ENCODE peak calls at places on chromosomes 5 and 9, in nine cellular contexts. V is GM06990; Y is fibroblast of gingiva; N is dermis microvascular lymphatic vessel endothelial cell; Z is stimulated activated CD4-positive, alpha-beta T cell treated with anti-CD3 and anti-CD28 coated beads, Interleukin-4, amount 100 ng/mL, for 1 hour; F is right lobe of liver; C is brain microvascular endothelial cell; I is cardiac septum; J is KBM-7. Q is an unnamed sample.

GRCh38 chr5:140382866-140383265 is 18.8 kb upstream of the ANKHD1 start:
- DNase-seq in F (no peak), J (no peak), I (no peak), Y (no peak), C (no peak), N (no peak), Z (no peak), V (no peak), Q (no peak)

GRCh38 chr5:168295574-168296201 is 4.2 kb downstream of the WWC1 start:
- DNase-seq in F (no peak), I (no peak), J (peak), V (no peak), C (peak), Y (peak), Z (no peak), N (no peak), Q (no peak)

GRCh38 chr9:68978054-68978453 is 35.9 kb downstream of the PRKACG start:
- DNase-seq in N (no peak), F (no peak), Z (no peak), I (no peak), C (no peak), Y (no peak), V (no peak), J (peak), Q (no peak)

GRCh38 chr9:38358390-38359296 is 33.9 kb upstream of the ALDH1B1 start:
- DNase-seq in J (no peak), I (peak), Z (no peak), F (no peak), V (no peak), N (no peak), C (no peak), Y (no peak), Q (no peak)

GRCh38 chr9:1273859-1274258 is 223.7 kb downstream of the DMRT2 start:
- DNase-seq in Y (no peak), Z (no peak), J (no peak), N (no peak), V (no peak), F (no peak), I (no peak), C (no peak), Q (no peak)

GRCh38 chr9:126375386-126375785 is 48.8 kb downstream of the MVB12B start:
- DNase-seq in I (no peak), F (no peak), N (peak), C (peak), J (peak), Y (no peak), V (no peak), Z (no peak), Q (peak)

GRCh38 chr5:19018822-19019221 is 969.2 kb downstream of the CDH18 start:
- DNase-seq in J (no peak), V (no peak), Y (no peak), F (no peak), C (no peak), Z (no peak), I (no peak), N (no peak), Q (no peak)

GRCh38 chr5:148926207-148926606 is 99.8 kb downstream of the ADRB2 start:
- DNase-seq in F (no peak), N (no peak), V (no peak), Z (no peak), I (no peak), J (no peak), C (no peak), Y (no peak), Q (no peak)

GRCh38 chr5:163509288-163510040 is 4.0 kb downstream of the MAT2B start:
- DNase-seq in C (peak), F (no peak), N (peak), Z (no peak), J (no peak), Y (peak), V (no peak), I (no peak), Q (peak)

GRCh38 chr5:157823655-157824054 is 35.3 kb downstream of the CLINT1 start:
- DNase-seq in I (no peak), C (no peak), J (no peak), Z (no peak), F (peak), N (no peak), V (no peak), Y (no peak), Q (no peak)

GRCh38 chr5:69271376-69271775 is 36.7 kb downstream of the CDK7 start:
- DNase-seq in N (peak), C (peak), J (peak), I (no peak), Y (peak), Z (no peak), V (no peak), F (no peak), Q (no peak)

Q was measured in left lobe of liver.